ENCODE peak calls at places on chromosomes 16 and 17, in eight cellular contexts. X, Y, S, F, A, Z, U and P are unnamed samples.
A peak's percentile ranks its signal among the peaks of the same experiment; 100 is the strongest.

GRCh38 chr17:47839071-47839470 is 2.0 kb downstream of the SCRN2 start:
- DNase-seq in S (no peak), F (no peak), Z (no peak), Y (no peak), X (no peak), A (no peak), U (no peak), P (no peak)

GRCh38 chr17:77872199-77872598 is 86.3 kb upstream of the TNRC6C start:
- DNase-seq in S (no peak), A (no peak), Z (no peak), X (no peak), Y (no peak), U (no peak), F (no peak), P (no peak)

GRCh38 chr16:85041184-85041928 is 13.8 kb downstream of the KIAA0513 start:
- DNase-seq in F (no peak), A (no peak), Z (no peak), S (peak; percentile 54), Y (no peak), U (no peak), X (no peak), P (no peak)

GRCh38 chr17:43917348-43918025 is 10.2 kb upstream of the MPP2 start:
- DNase-seq in Z (no peak), U (peak; percentile 52), F (no peak), A (peak; percentile 15), X (peak; percentile 19), Y (no peak), S (peak; percentile 23), P (peak; percentile 56)

GRCh38 chr17:82320956-82321927 is 3.8 kb upstream of the CD7 start:
- DNase-seq in U (no peak), F (no peak), A (no peak), Z (peak; percentile 44), Y (no peak), S (no peak), X (no peak), P (peak; percentile 84)

GRCh38 chr16:27110524-27110896 is 43.8 kb downstream of the C16orf82 start:
- DNase-seq in F (peak; percentile 15), S (no peak), U (no peak), Y (no peak), Z (no peak), A (no peak), X (no peak), P (no peak)

GRCh38 chr16:22816475-22816874 is 2.5 kb downstream of the HS3ST2 start:
- DNase-seq in Y (no peak), A (no peak), F (peak; percentile 8), Z (peak; percentile 8), S (no peak), X (no peak), U (no peak), P (no peak)

GRCh38 chr17:27569884-27570577 is 61.0 kb upstream of the LGALS9 start:
- DNase-seq in S (no peak), U (no peak), Z (no peak), F (no peak), A (no peak), Y (no peak), X (no peak), P (no peak)

GRCh38 chr17:44900894-44901293 is 1.6 kb upstream of the EFTUD2 start:
- DNase-seq in Z (peak; percentile 85), U (peak; percentile 88), A (no peak), Y (no peak), S (no peak), X (peak; percentile 48), F (peak; percentile 82), P (no peak)

GRCh38 chr16:12079411-12079965 is 103.0 kb downstream of the SNX29 start:
- DNase-seq in F (no peak), A (no peak), Z (no peak), S (no peak), Y (no peak), U (no peak), X (no peak), P (no peak)

GRCh38 chr16:19167710-19168172 is 299 bp upstream of the SYT17 start:
- DNase-seq in F (peak; percentile 42), S (peak; percentile 85), Z (peak; percentile 69), U (peak; percentile 70), X (peak; percentile 47), A (peak; percentile 72), Y (peak; percentile 31), P (peak; percentile 63)

GRCh38 chr17:16477255-16477654 is 14.7 kb downstream of the LRRC75A start:
- DNase-seq in Y (no peak), Z (peak; percentile 95), U (peak; percentile 83), X (no peak), S (no peak), A (no peak), F (peak; percentile 89), P (no peak)